ENCODE peak calls at places on chromosomes 1 and 21, in six cellular contexts. W is Caco-2; B is IMR-90; K is left ventricle myocardium inferior; E is nephron progenitor cell; L is activated CD8-positive, alpha-beta T cell treated with anti-CD3 and anti-CD28 coated beads for 36 hours. F is an unnamed sample.

GRCh38 chr1:37983546-37983945 is 6.3 kb downstream of the SF3A3 start:
- DNase-seq in L (no peak), W (no peak), K (no peak), E (no peak), B (no peak), F (no peak)

GRCh38 chr21:32338209-32338921 is 39.7 kb downstream of the MRAP start:
- DNase-seq in E (no peak), W (no peak), L (no peak), B (no peak), K (no peak), F (no peak)

GRCh38 chr1:1161078-1161682 is 12.5 kb upstream of the TTLL10 start:
- DNase-seq in E (no peak), K (no peak), L (no peak), W (no peak), B (no peak), F (no peak)

GRCh38 chr1:43543567-43543966 is 12.9 kb downstream of the PTPRF start:
- DNase-seq in W (no peak), E (no peak), L (no peak), K (no peak), B (no peak), F (no peak)

GRCh38 chr1:9691726-9692125 is 40.2 kb downstream of the PIK3CD start:
- DNase-seq in E (no peak), B (peak), W (no peak), L (no peak), K (no peak), F (no peak)

GRCh38 chr1:33716976-33717688 is 146.7 kb upstream of the HMGB4 start:
- DNase-seq in B (no peak), K (no peak), L (no peak), E (no peak), W (no peak), F (no peak)

GRCh38 chr1:191615422-191615821 is 542.8 kb upstream of the RGS18 start:
- DNase-seq in L (no peak), K (no peak), W (no peak), B (no peak), E (no peak), F (no peak)

GRCh38 chr1:89990976-89991831 is 3.7 kb upstream of the ZNF326 start:
- DNase-seq in E (no peak), B (peak), K (no peak), W (no peak), L (no peak), F (no peak)

GRCh38 chr1:156648951-156649350 is 7.0 kb downstream of the BCAN start:
- DNase-seq in B (no peak), K (no peak), L (no peak), E (no peak), W (no peak), F (no peak)

GRCh38 chr1:16615253-16616252 is 2.2 kb upstream of the NBPF1 start:
- DNase-seq in E (peak), L (no peak), K (no peak), B (no peak), W (no peak), F (no peak)

GRCh38 chr1:225926551-225927113 is 2.6 kb upstream of the PYCR2 start:
- DNase-seq in W (no peak), K (no peak), B (peak), L (no peak), E (no peak), F (no peak)

GRCh38 chr1:76141898-76142297 is 67.4 kb downstream of the ST6GALNAC3 start:
- DNase-seq in W (no peak), E (no peak), B (no peak), K (no peak), L (no peak), F (no peak)

GRCh38 chr1:32990887-32991286 is 26.3 kb upstream of the RNF19B start:
- DNase-seq in W (no peak), E (no peak), K (no peak), B (no peak), L (no peak), F (no peak)

GRCh38 chr1:98049370-98050115 is 128.7 kb upstream of the DPYD start:
- DNase-seq in E (peak), L (peak), B (peak), W (no peak), K (no peak), F (no peak)

GRCh38 chr1:50426702-50427085 is 3.5 kb upstream of the DMRTA2 start:
- DNase-seq in W (no peak), L (no peak), B (no peak), K (no peak), E (peak), F (no peak)

GRCh38 chr1:184242507-184242943 is 144.3 kb upstream of the C1orf21 start:
- DNase-seq in K (no peak), L (no peak), E (no peak), W (no peak), B (peak), F (no peak)

DNA sequence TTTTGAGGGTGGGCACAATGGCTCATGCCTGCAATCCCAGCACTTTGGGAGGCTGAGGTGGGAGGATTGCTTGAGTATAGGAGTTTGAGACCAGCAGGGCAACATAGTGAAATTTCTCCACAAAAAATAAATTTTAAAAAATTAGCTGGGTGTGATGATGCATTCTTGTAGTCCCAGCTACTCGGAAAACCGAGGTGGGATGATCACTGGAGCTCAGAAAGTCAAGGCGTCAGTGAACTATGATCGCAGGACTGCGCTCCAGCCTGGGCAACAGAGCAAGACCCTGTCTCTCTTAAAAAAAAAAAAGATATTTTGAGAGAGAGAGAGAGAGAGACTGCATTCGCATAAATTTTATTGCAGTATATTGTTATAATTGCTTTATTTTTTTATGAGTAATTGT is 75.9 kb upstream of the B3GALT5 start:
- DNase-seq in W (no peak), B (no peak), L (no peak), K (no peak), E (no peak), F (no peak)
- TF ChIP-seq CTCF in W (no peak), B (no peak), L (no peak), K (no peak), E (no peak), F (no peak)

GRCh38 chr1:109981128-109981379 is 3.5 kb upstream of the AHCYL1 start:
- DNase-seq in W (no peak), E (no peak), B (no peak), K (no peak), L (no peak), F (no peak)
- TF ChIP-seq CTCF in W (no peak), E (no peak), B (no peak), K (no peak), L (no peak), F (no peak)

DNA sequence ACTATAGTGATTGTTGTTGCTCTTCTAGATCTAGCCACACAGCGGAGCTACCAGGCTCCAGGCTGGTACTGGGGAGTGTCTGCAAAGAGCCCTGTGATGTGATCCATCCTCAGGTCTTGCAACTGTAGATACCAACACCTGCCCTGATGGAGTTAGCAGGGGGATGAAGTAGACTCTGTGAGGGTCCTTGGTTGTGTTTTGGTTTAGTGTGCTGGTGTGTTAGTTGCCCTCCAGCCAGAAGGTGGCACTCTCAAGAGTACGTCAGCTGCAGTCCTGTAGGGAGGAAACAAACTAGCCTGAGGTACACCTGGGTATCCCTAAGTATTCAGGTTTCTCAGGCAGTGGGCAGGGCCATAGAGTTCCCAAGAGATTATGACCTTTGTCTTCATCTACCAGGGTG is 81.2 kb upstream of the TMPRSS2 start:
- DNase-seq in W (no peak), L (no peak), E (no peak), B (no peak), K (no peak), F (no peak)
- TF ChIP-seq CTCF in W (no peak), L (no peak), E (no peak), B (no peak), K (no peak), F (no peak)

GRCh38 chr1:26861286-26861701 is 1.7 kb upstream of the SFN start:
- DNase-seq in E (no peak), B (peak), L (no peak), K (no peak), W (peak), F (no peak)
- TF ChIP-seq CTCF in E (peak), B (peak), L (no peak), K (no peak), W (peak), F (no peak)